ENCODE peak calls at places on chromosomes 11 and 22, in nine cellular contexts. One of them, this sample, is unnamed.

GRCh38 chr22:49767355-49768062 is 60.2 kb downstream of the BRD1 start:
- DNase-seq in cortex of kidney: no peak
- DNase-seq in omental fat pad: peak; percentile 15
- DNase-seq in ecto neural progenitor cell: peak; percentile 52
- DNase-seq in NCI-H2081 treated with DMSO at 0.1 percent for 48 hours: no peak
- DNase-seq in NCI-H2171: peak; percentile 53
- DNase-seq in stimulated activated CD4-positive, alpha-beta T cell treated with anti-CD3 and anti-CD28 coated beads, Interleukin-2, amount 100 ng/mL, for 48 hours: peak; percentile 15
- DNase-seq in AG09309: peak; percentile 4
- DNase-seq in WTC11: peak; percentile 66
- DNase-seq in this sample: peak; percentile 72

GRCh38 chr11:32023370-32023964 is 67.4 kb upstream of the RCN1 start:
- DNase-seq in omental fat pad: no peak
- DNase-seq in NCI-H2081 treated with DMSO at 0.1 percent for 48 hours: no peak
- DNase-seq in WTC11: no peak
- DNase-seq in NCI-H2171: no peak
- DNase-seq in cortex of kidney: no peak
- DNase-seq in AG09309: no peak
- DNase-seq in stimulated activated CD4-positive, alpha-beta T cell treated with anti-CD3 and anti-CD28 coated beads, Interleukin-2, amount 100 ng/mL, for 48 hours: no peak
- DNase-seq in ecto neural progenitor cell: no peak
- DNase-seq in this sample: no peak

GRCh38 chr11:44726278-44727113 is at the start of gene TSPAN18:
- DNase-seq in NCI-H2081 treated with DMSO at 0.1 percent for 48 hours: no peak
- DNase-seq in omental fat pad: no peak
- DNase-seq in NCI-H2171: peak; percentile 51
- DNase-seq in ecto neural progenitor cell: peak; percentile 87
- DNase-seq in WTC11: peak; percentile 62
- DNase-seq in AG09309: no peak
- DNase-seq in stimulated activated CD4-positive, alpha-beta T cell treated with anti-CD3 and anti-CD28 coated beads, Interleukin-2, amount 100 ng/mL, for 48 hours: no peak
- DNase-seq in cortex of kidney: no peak
- DNase-seq in this sample: peak; percentile 26

GRCh38 chr11:78022397-78023396 is at the start of gene KCTD14:
- DNase-seq in stimulated activated CD4-positive, alpha-beta T cell treated with anti-CD3 and anti-CD28 coated beads, Interleukin-2, amount 100 ng/mL, for 48 hours: no peak
- DNase-seq in NCI-H2171: no peak
- DNase-seq in NCI-H2081 treated with DMSO at 0.1 percent for 48 hours: peak; percentile 63
- DNase-seq in ecto neural progenitor cell: peak; percentile 73
- DNase-seq in WTC11: peak; percentile 72
- DNase-seq in AG09309: no peak
- DNase-seq in cortex of kidney: no peak
- DNase-seq in omental fat pad: no peak
- DNase-seq in this sample: no peak

GRCh38 chr22:35629406-35630234 is 12.5 kb upstream of the MB start:
- DNase-seq in cortex of kidney: no peak
- DNase-seq in ecto neural progenitor cell: no peak
- DNase-seq in AG09309: peak; percentile 93
- DNase-seq in WTC11: no peak
- DNase-seq in stimulated activated CD4-positive, alpha-beta T cell treated with anti-CD3 and anti-CD28 coated beads, Interleukin-2, amount 100 ng/mL, for 48 hours: peak; percentile 36
- DNase-seq in NCI-H2171: no peak
- DNase-seq in omental fat pad: peak; percentile 68
- DNase-seq in NCI-H2081 treated with DMSO at 0.1 percent for 48 hours: no peak
- DNase-seq in this sample: peak; percentile 34

GRCh38 chr11:117221775-117222517 is 9.9 kb downstream of the PCSK7 start:
- DNase-seq in ecto neural progenitor cell: no peak
- DNase-seq in omental fat pad: peak; percentile 25
- DNase-seq in NCI-H2171: peak; percentile 60
- DNase-seq in NCI-H2081 treated with DMSO at 0.1 percent for 48 hours: no peak
- DNase-seq in cortex of kidney: no peak
- DNase-seq in WTC11: no peak
- DNase-seq in stimulated activated CD4-positive, alpha-beta T cell treated with anti-CD3 and anti-CD28 coated beads, Interleukin-2, amount 100 ng/mL, for 48 hours: no peak
- DNase-seq in AG09309: no peak
- DNase-seq in this sample: no peak

GRCh38 chr11:34262601-34263081 is 95.2 kb downstream of the ABTB2 start:
- DNase-seq in stimulated activated CD4-positive, alpha-beta T cell treated with anti-CD3 and anti-CD28 coated beads, Interleukin-2, amount 100 ng/mL, for 48 hours: no peak
- DNase-seq in cortex of kidney: no peak
- DNase-seq in WTC11: no peak
- DNase-seq in omental fat pad: no peak
- DNase-seq in NCI-H2171: no peak
- DNase-seq in AG09309: no peak
- DNase-seq in NCI-H2081 treated with DMSO at 0.1 percent for 48 hours: no peak
- DNase-seq in ecto neural progenitor cell: no peak
- DNase-seq in this sample: no peak

GRCh38 chr22:31585161-31585859 is 76.7 kb downstream of the PISD start:
- DNase-seq in cortex of kidney: no peak
- DNase-seq in WTC11: no peak
- DNase-seq in ecto neural progenitor cell: no peak
- DNase-seq in stimulated activated CD4-positive, alpha-beta T cell treated with anti-CD3 and anti-CD28 coated beads, Interleukin-2, amount 100 ng/mL, for 48 hours: peak; percentile 15
- DNase-seq in NCI-H2081 treated with DMSO at 0.1 percent for 48 hours: no peak
- DNase-seq in AG09309: peak; percentile 33
- DNase-seq in omental fat pad: no peak
- DNase-seq in NCI-H2171: no peak
- DNase-seq in this sample: no peak

GRCh38 chr22:49564054-49564453 is 263.6 kb downstream of the BRD1 start:
- DNase-seq in WTC11: no peak
- DNase-seq in AG09309: no peak
- DNase-seq in NCI-H2081 treated with DMSO at 0.1 percent for 48 hours: no peak
- DNase-seq in stimulated activated CD4-positive, alpha-beta T cell treated with anti-CD3 and anti-CD28 coated beads, Interleukin-2, amount 100 ng/mL, for 48 hours: no peak
- DNase-seq in omental fat pad: no peak
- DNase-seq in NCI-H2171: no peak
- DNase-seq in ecto neural progenitor cell: no peak
- DNase-seq in cortex of kidney: no peak
- DNase-seq in this sample: no peak

GRCh38 chr11:895331-896223 is 15.0 kb downstream of the CHID1 start:
- DNase-seq in NCI-H2171: no peak
- DNase-seq in AG09309: no peak
- DNase-seq in ecto neural progenitor cell: no peak
- DNase-seq in WTC11: no peak
- DNase-seq in cortex of kidney: no peak
- DNase-seq in NCI-H2081 treated with DMSO at 0.1 percent for 48 hours: no peak
- DNase-seq in stimulated activated CD4-positive, alpha-beta T cell treated with anti-CD3 and anti-CD28 coated beads, Interleukin-2, amount 100 ng/mL, for 48 hours: no peak
- DNase-seq in omental fat pad: no peak
- DNase-seq in this sample: no peak

GRCh38 chr11:133157180-133157579 is 375.1 kb downstream of the OPCML start:
- DNase-seq in omental fat pad: no peak
- DNase-seq in ecto neural progenitor cell: peak; percentile 57
- DNase-seq in NCI-H2171: no peak
- DNase-seq in NCI-H2081 treated with DMSO at 0.1 percent for 48 hours: no peak
- DNase-seq in AG09309: no peak
- DNase-seq in WTC11: peak; percentile 62
- DNase-seq in stimulated activated CD4-positive, alpha-beta T cell treated with anti-CD3 and anti-CD28 coated beads, Interleukin-2, amount 100 ng/mL, for 48 hours: no peak
- DNase-seq in cortex of kidney: no peak
- DNase-seq in this sample: no peak

GRCh38 chr11:67584881-67585873 is 1.6 kb downstream of the GSTP1 start:
- DNase-seq in NCI-H2081 treated with DMSO at 0.1 percent for 48 hours: no peak
- DNase-seq in omental fat pad: no peak
- DNase-seq in cortex of kidney: no peak
- DNase-seq in stimulated activated CD4-positive, alpha-beta T cell treated with anti-CD3 and anti-CD28 coated beads, Interleukin-2, amount 100 ng/mL, for 48 hours: no peak
- DNase-seq in WTC11: no peak
- DNase-seq in ecto neural progenitor cell: no peak
- DNase-seq in AG09309: no peak
- DNase-seq in NCI-H2171: no peak
- DNase-seq in this sample: peak; percentile 81

GRCh38 chr11:72971611-72972010 is 157.4 kb downstream of the ATG16L2 start:
- DNase-seq in AG09309: no peak
- DNase-seq in omental fat pad: no peak
- DNase-seq in WTC11: no peak
- DNase-seq in ecto neural progenitor cell: no peak
- DNase-seq in NCI-H2081 treated with DMSO at 0.1 percent for 48 hours: no peak
- DNase-seq in NCI-H2171: no peak
- DNase-seq in cortex of kidney: no peak
- DNase-seq in stimulated activated CD4-positive, alpha-beta T cell treated with anti-CD3 and anti-CD28 coated beads, Interleukin-2, amount 100 ng/mL, for 48 hours: no peak
- DNase-seq in this sample: no peak

GRCh38 chr22:25663654-25664053 is 78.3 kb upstream of the MYO18B start:
- DNase-seq in AG09309: no peak
- DNase-seq in NCI-H2081 treated with DMSO at 0.1 percent for 48 hours: no peak
- DNase-seq in NCI-H2171: no peak
- DNase-seq in stimulated activated CD4-positive, alpha-beta T cell treated with anti-CD3 and anti-CD28 coated beads, Interleukin-2, amount 100 ng/mL, for 48 hours: no peak
- DNase-seq in ecto neural progenitor cell: no peak
- DNase-seq in omental fat pad: no peak
- DNase-seq in WTC11: no peak
- DNase-seq in cortex of kidney: no peak
- DNase-seq in this sample: no peak

GRCh38 chr11:106077609-106078517 is at the start of gene AASDHPPT:
- DNase-seq in cortex of kidney: no peak
- DNase-seq in WTC11: no peak
- DNase-seq in stimulated activated CD4-positive, alpha-beta T cell treated with anti-CD3 and anti-CD28 coated beads, Interleukin-2, amount 100 ng/mL, for 48 hours: no peak
- DNase-seq in omental fat pad: no peak
- DNase-seq in AG09309: no peak
- DNase-seq in ecto neural progenitor cell: no peak
- DNase-seq in NCI-H2171: no peak
- DNase-seq in NCI-H2081 treated with DMSO at 0.1 percent for 48 hours: no peak
- DNase-seq in this sample: peak; percentile 53

GRCh38 chr11:66293777-66294625 is 2.3 kb downstream of the TMEM151A start:
- DNase-seq in cortex of kidney: no peak
- DNase-seq in NCI-H2171: no peak
- DNase-seq in WTC11: no peak
- DNase-seq in AG09309: no peak
- DNase-seq in stimulated activated CD4-positive, alpha-beta T cell treated with anti-CD3 and anti-CD28 coated beads, Interleukin-2, amount 100 ng/mL, for 48 hours: no peak
- DNase-seq in NCI-H2081 treated with DMSO at 0.1 percent for 48 hours: no peak
- DNase-seq in ecto neural progenitor cell: no peak
- DNase-seq in omental fat pad: no peak
- DNase-seq in this sample: no peak

GRCh38 chr11:46291441-46292143 is 14.1 kb downstream of the CREB3L1 start:
- DNase-seq in WTC11: no peak
- DNase-seq in NCI-H2171: no peak
- DNase-seq in AG09309: no peak
- DNase-seq in cortex of kidney: no peak
- DNase-seq in omental fat pad: no peak
- DNase-seq in NCI-H2081 treated with DMSO at 0.1 percent for 48 hours: no peak
- DNase-seq in stimulated activated CD4-positive, alpha-beta T cell treated with anti-CD3 and anti-CD28 coated beads, Interleukin-2, amount 100 ng/mL, for 48 hours: no peak
- DNase-seq in ecto neural progenitor cell: no peak
- DNase-seq in this sample: no peak

GRCh38 chr22:16824718-16825687 is at the start of gene XKR3:
- DNase-seq in omental fat pad: no peak
- DNase-seq in ecto neural progenitor cell: no peak
- DNase-seq in WTC11: no peak
- DNase-seq in NCI-H2081 treated with DMSO at 0.1 percent for 48 hours: no peak
- DNase-seq in NCI-H2171: no peak
- DNase-seq in cortex of kidney: no peak
- DNase-seq in AG09309: no peak
- DNase-seq in stimulated activated CD4-positive, alpha-beta T cell treated with anti-CD3 and anti-CD28 coated beads, Interleukin-2, amount 100 ng/mL, for 48 hours: no peak
- DNase-seq in this sample: peak; percentile 51

GRCh38 chr22:38214248-38215056 is 12.7 kb downstream of the MAFF start:
- DNase-seq in AG09309: no peak
- DNase-seq in cortex of kidney: no peak
- DNase-seq in stimulated activated CD4-positive, alpha-beta T cell treated with anti-CD3 and anti-CD28 coated beads, Interleukin-2, amount 100 ng/mL, for 48 hours: peak; percentile 53
- DNase-seq in NCI-H2171: no peak
- DNase-seq in ecto neural progenitor cell: peak; percentile 90
- DNase-seq in WTC11: peak; percentile 89
- DNase-seq in NCI-H2081 treated with DMSO at 0.1 percent for 48 hours: no peak
- DNase-seq in omental fat pad: no peak
- DNase-seq in this sample: peak; percentile 84

GRCh38 chr11:131095501-131096185 is 179.4 kb upstream of the SNX19 start:
- DNase-seq in cortex of kidney: no peak
- DNase-seq in AG09309: no peak
- DNase-seq in NCI-H2171: no peak
- DNase-seq in ecto neural progenitor cell: no peak
- DNase-seq in WTC11: no peak
- DNase-seq in omental fat pad: no peak
- DNase-seq in stimulated activated CD4-positive, alpha-beta T cell treated with anti-CD3 and anti-CD28 coated beads, Interleukin-2, amount 100 ng/mL, for 48 hours: no peak
- DNase-seq in NCI-H2081 treated with DMSO at 0.1 percent for 48 hours: no peak
- DNase-seq in this sample: peak; percentile 51

GRCh38 chr11:116730568-116730967 is 42.2 kb downstream of the BUD13 start:
- DNase-seq in NCI-H2171: no peak
- DNase-seq in ecto neural progenitor cell: peak; percentile 31
- DNase-seq in WTC11: no peak
- DNase-seq in AG09309: no peak
- DNase-seq in NCI-H2081 treated with DMSO at 0.1 percent for 48 hours: no peak
- DNase-seq in stimulated activated CD4-positive, alpha-beta T cell treated with anti-CD3 and anti-CD28 coated beads, Interleukin-2, amount 100 ng/mL, for 48 hours: no peak
- DNase-seq in omental fat pad: no peak
- DNase-seq in cortex of kidney: no peak
- DNase-seq in this sample: no peak

This sample was measured in OCI-LY7.